ENCODE peak calls at places on chromosomes 2 and 18, in nine cellular contexts. F is GM06990; E is tibial artery; H is GM10248; Q is AG04450; G is CD4-positive, alpha-beta T cell; O is cardiac fibroblast; J is stomach; C is activated CD8-positive, alpha-beta T cell treated with anti-CD3 and anti-CD28 coated beads for 36 hours. T is an unnamed sample.
A peak's percentile ranks its signal among the peaks of the same experiment; 100 is the strongest.

GRCh38 chr2:151762694-151763093 is 28.4 kb upstream of the NEB start:
- DNase-seq in O (no peak), J (no peak), H (no peak), E (no peak), F (no peak), C (no peak), Q (no peak), G (no peak), T (no peak)

GRCh38 chr2:85748948-85749875 is 4.6 kb upstream of the ATOH8 start:
- DNase-seq in E (peak; percentile 68), H (no peak), O (no peak), Q (no peak), C (no peak), G (no peak), J (no peak), F (no peak), T (no peak)

GRCh38 chr2:118190365-118190916 is 102.2 kb downstream of the INSIG2 start:
- DNase-seq in Q (no peak), E (no peak), F (no peak), G (no peak), J (no peak), C (no peak), H (no peak), O (no peak), T (no peak)

GRCh38 chr2:64504774-64505720 is 19.1 kb upstream of the AFTPH start:
- DNase-seq in Q (no peak), E (no peak), C (no peak), J (no peak), G (no peak), F (no peak), O (no peak), H (no peak), T (no peak)

GRCh38 chr2:128273469-128274081 is 45.1 kb downstream of the HS6ST1 start:
- DNase-seq in C (no peak), O (no peak), J (no peak), E (no peak), F (no peak), H (no peak), Q (no peak), G (no peak), T (no peak)

GRCh38 chr2:236753611-236754010 is 184.0 kb downstream of the ACKR3 start:
- DNase-seq in C (no peak), G (no peak), O (no peak), H (no peak), J (no peak), F (no peak), Q (no peak), E (no peak), T (no peak)

GRCh38 chr2:30157616-30158015 is 10.8 kb downstream of the YPEL5 start:
- DNase-seq in O (no peak), J (no peak), H (no peak), Q (no peak), F (no peak), G (no peak), E (no peak), C (peak; percentile 28), T (no peak)

GRCh38 chr2:127225186-127225960 is 5.3 kb upstream of the CYP27C1 start:
- DNase-seq in Q (no peak), C (no peak), E (no peak), O (peak; percentile 48), G (no peak), J (no peak), H (no peak), F (no peak), T (peak; percentile 76)

GRCh38 chr18:7987284-7987976 is 420.3 kb downstream of the PTPRM start:
- DNase-seq in H (no peak), G (no peak), O (peak; percentile 88), J (no peak), Q (no peak), C (no peak), E (no peak), F (no peak), T (peak; percentile 81)

GRCh38 chr2:28606986-28607441 is 111.2 kb downstream of the PLB1 start:
- DNase-seq in O (no peak), Q (no peak), H (no peak), J (no peak), E (no peak), F (no peak), C (no peak), G (no peak), T (peak; percentile 54)

GRCh38 chr2:135561925-135562324 is 30.6 kb downstream of the R3HDM1 start:
- DNase-seq in E (no peak), F (no peak), J (no peak), Q (no peak), H (no peak), O (no peak), C (no peak), G (no peak), T (no peak)

GRCh38 chr2:135563793-135564192 is 32.5 kb downstream of the R3HDM1 start:
- DNase-seq in E (no peak), J (no peak), C (peak; percentile 34), H (no peak), G (no peak), Q (no peak), F (no peak), O (peak; percentile 69), T (peak; percentile 15)
- TF ChIP-seq CTCF in E (no peak), J (no peak), C (no peak), H (no peak), G (no peak), Q (no peak), F (no peak), O (no peak), T (no peak)

DNA sequence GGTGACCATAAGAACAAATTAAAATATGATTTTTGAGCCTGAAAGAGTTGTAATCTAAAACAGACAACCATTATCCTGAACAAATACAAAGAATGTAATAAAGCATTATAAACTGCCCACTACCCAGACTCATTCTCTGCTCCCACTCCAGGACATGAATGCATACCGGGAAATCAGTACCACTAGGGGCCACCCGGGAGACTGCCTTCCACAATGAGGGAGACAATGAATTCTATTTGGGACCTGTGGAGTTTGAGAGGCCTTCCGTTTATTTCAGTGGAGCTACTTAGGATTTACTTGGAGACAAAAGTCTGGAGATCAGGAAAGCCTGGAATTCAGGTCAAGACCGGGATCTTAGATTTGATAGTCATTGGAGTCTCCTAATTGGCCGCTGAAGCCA is 50.0 kb downstream of the NAB1 start:
- DNase-seq in F (no peak), E (no peak), J (no peak), C (no peak), O (peak; percentile 37), H (no peak), Q (no peak), G (no peak), T (no peak)
- TF ChIP-seq CTCF in F (no peak), E (no peak), J (no peak), C (no peak), O (peak; percentile 47), H (no peak), Q (peak; percentile 51), G (no peak), T (peak; percentile 51)

DNA sequence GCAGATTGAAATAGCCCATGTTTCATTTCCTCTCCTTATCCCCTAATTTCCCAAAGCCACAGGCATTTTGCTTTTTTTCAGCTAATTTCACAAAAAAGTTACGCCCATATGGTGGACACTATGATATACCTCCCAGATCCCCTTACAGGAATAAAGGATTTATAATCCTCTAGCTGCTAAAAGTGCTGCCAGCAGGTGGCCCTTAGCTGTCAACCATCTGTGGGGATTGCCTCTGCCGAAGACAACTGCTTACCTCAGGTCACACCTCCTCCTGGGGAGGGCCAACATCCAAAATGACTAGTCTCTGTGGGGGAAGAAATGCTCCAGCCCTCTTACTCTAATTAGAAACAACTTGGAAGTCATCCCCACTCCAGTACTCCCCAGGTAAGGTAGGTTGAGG is 61.0 kb upstream of the EPB41L3 start:
- DNase-seq in J (no peak), C (no peak), E (no peak), Q (no peak), F (no peak), H (no peak), O (no peak), G (no peak), T (no peak)
- TF ChIP-seq CTCF in J (no peak), C (no peak), E (no peak), Q (peak; percentile 13), F (no peak), H (no peak), O (no peak), G (no peak), T (peak; percentile 4)

DNA sequence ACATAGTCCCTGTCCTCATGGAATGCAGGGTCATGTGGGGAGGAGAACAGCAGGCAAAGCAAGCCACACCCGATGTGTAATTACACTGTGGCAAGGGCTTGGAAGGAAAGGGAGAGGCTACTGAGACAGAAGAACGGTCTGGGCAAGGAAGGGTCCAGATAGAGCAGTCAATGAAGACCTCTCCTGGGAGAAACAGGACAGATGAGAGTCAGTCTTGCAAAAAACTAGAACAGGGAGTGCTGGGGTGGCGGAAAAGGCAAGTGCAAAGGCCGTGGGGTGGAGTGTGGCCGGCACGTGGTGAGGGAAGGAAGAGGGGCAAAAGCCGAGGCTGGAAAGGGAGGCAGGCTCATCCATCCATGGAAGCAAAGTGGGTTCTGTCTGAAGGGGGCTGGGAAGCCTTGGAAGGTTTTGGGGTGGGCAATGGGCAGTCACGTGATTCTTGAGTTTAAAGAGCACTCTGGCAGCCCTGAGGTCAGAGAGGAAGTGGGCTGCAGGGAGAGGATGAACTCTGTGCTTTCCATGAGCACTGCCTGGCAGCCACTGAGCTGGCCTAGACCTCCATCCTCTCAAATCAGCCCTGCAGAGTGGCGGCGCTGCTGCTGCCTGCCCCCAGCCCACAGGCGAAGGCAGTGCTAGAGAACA is 182.2 kb downstream of the INHBB start:
- DNase-seq in O (no peak), J (no peak), H (no peak), Q (no peak), E (no peak), C (no peak), G (no peak), F (no peak), T (no peak)
- TF ChIP-seq CTCF in O (no peak), J (no peak), H (no peak), Q (no peak), E (no peak), C (no peak), G (no peak), F (no peak), T (no peak)

DNA sequence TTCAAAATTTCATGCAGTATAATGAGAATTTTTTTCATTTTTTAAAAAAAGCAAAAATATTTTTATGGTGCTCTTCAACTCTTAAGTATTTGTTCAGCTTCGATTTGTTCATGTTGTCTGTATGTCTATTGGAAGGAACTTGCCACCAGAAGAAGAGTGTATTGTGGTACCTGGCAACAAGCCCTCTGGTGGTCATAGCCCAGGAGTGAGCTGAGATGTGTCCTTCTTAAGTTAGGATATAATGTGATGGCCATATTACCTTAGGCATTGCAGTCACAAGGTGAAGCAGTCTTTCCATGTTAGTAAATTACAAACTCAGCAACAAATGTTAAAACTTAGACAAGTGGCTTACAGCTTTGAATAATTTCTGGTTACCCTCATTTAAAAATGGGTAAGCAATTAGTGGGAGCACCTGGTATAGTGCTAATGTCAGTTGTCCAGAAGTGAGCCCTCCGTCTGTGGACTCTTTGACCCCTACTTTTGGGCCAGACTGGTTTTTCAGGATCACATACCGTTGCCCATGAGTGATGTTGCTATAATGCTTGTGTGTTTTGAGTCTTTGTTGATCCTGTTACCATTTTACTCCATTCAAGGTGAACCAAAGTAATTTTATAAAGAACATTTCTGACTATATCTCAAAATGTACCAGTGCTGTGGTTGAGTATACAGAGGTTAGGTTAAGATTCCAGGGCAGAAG is 57.4 kb downstream of the MYO1B start:
- DNase-seq in H (no peak), O (no peak), E (no peak), F (peak; percentile 3), C (peak; percentile 23), J (no peak), G (peak; percentile 6), Q (no peak), T (no peak)
- TF ChIP-seq CTCF in H (peak; percentile 26), O (no peak), E (no peak), F (peak; percentile 50), C (no peak), J (no peak), G (no peak), Q (peak; percentile 32), T (peak; percentile 44)